ENCODE peak calls at places on chromosomes 12 and 14, in eight cellular contexts. P, Y, R, H, C, E, J and U are unnamed samples.

GRCh38 chr14:101075801-101076413 is 172.4 kb upstream of the RTL1 start:
- DNase-seq in P (no peak), Y (no peak), R (no peak), H (no peak), C (peak), E (no peak), J (no peak), U (no peak)

GRCh38 chr14:100762901-100763300 is 36.2 kb downstream of the DLK1 start:
- DNase-seq in P (peak), Y (no peak), R (no peak), H (no peak), C (no peak), E (no peak), J (no peak), U (no peak)

GRCh38 chr14:58547649-58548048 is 90.1 kb upstream of the DACT1 start:
- DNase-seq in P (no peak), Y (no peak), R (no peak), H (no peak), C (no peak), E (no peak), J (no peak), U (no peak)

GRCh38 chr12:92208613-92209121 is 63.0 kb upstream of the BTG1 start:
- DNase-seq in P (no peak), Y (no peak), R (peak), H (peak), C (no peak), E (peak), J (no peak), U (peak)

GRCh38 chr14:59691266-59691665 is 114.7 kb upstream of the CCDC175 start:
- DNase-seq in P (no peak), Y (no peak), R (no peak), H (no peak), C (no peak), E (no peak), J (no peak), U (no peak)

GRCh38 chr14:31096255-31096654 is 70.1 kb upstream of the STRN3 start:
- DNase-seq in P (no peak), Y (peak), R (no peak), H (peak), C (no peak), E (no peak), J (no peak), U (peak)

GRCh38 chr12:76391461-76391860 is 43.2 kb upstream of the BBS10 start:
- DNase-seq in P (no peak), Y (no peak), R (no peak), H (no peak), C (no peak), E (no peak), J (no peak), U (no peak)

GRCh38 chr12:123223241-123223668 is 9.7 kb downstream of the MPHOSPH9 start:
- DNase-seq in P (no peak), Y (no peak), R (no peak), H (no peak), C (no peak), E (no peak), J (peak), U (no peak)

GRCh38 chr14:61119006-61119405 is 138.0 kb downstream of the SLC38A6 start:
- DNase-seq in P (no peak), Y (no peak), R (no peak), H (no peak), C (no peak), E (no peak), J (no peak), U (no peak)

GRCh38 chr12:57881035-57881973 is 34.8 kb upstream of the CTDSP2 start:
- DNase-seq in P (no peak), Y (no peak), R (no peak), H (peak), C (no peak), E (no peak), J (peak), U (no peak)

GRCh38 chr14:36683083-36683724 is 21.5 kb downstream of the PAX9 start:
- DNase-seq in P (no peak), Y (no peak), R (no peak), H (no peak), C (no peak), E (no peak), J (no peak), U (no peak)

GRCh38 chr12:76920182-76921014 is 41.6 kb upstream of the CSRP2 start:
- DNase-seq in P (no peak), Y (no peak), R (no peak), H (no peak), C (no peak), E (no peak), J (no peak), U (no peak)

GRCh38 chr12:119208626-119209061 is 29.9 kb downstream of the HSPB8 start:
- DNase-seq in P (peak), Y (no peak), R (no peak), H (peak), C (peak), E (peak), J (peak), U (no peak)

GRCh38 chr12:5500326-5500659 is 68.4 kb downstream of the NTF3 start:
- DNase-seq in P (peak), Y (no peak), R (no peak), H (no peak), C (no peak), E (no peak), J (no peak), U (no peak)

GRCh38 chr12:71556881-71557280 is 106.8 kb downstream of the ZFC3H1 start:
- DNase-seq in P (no peak), Y (peak), R (no peak), H (peak), C (no peak), E (peak), J (no peak), U (peak)

GRCh38 chr12:69553626-69554248 is 31.5 kb upstream of the CCT2 start:
- DNase-seq in P (no peak), Y (no peak), R (no peak), H (no peak), C (peak), E (no peak), J (no peak), U (no peak)

GRCh38 chr14:36515105-36515593 is 4.9 kb downstream of the NKX2-1 start:
- DNase-seq in P (no peak), Y (no peak), R (no peak), H (no peak), C (no peak), E (no peak), J (no peak), U (no peak)

GRCh38 chr12:1630827-1631591 is 2.0 kb downstream of the WNT5B start:
- DNase-seq in P (no peak), Y (no peak), R (no peak), H (peak), C (no peak), E (no peak), J (no peak), U (no peak)

GRCh38 chr12:96864335-96864734 is 42.7 kb upstream of the NEDD1 start:
- DNase-seq in P (no peak), Y (no peak), R (no peak), H (no peak), C (no peak), E (no peak), J (no peak), U (no peak)

GRCh38 chr14:99602054-99602787 is 1.8 kb downstream of the CCDC85C start:
- DNase-seq in P (no peak), Y (no peak), R (no peak), H (no peak), C (peak), E (peak), J (peak), U (no peak)

GRCh38 chr12:125683748-125684381 is 618.6 kb downstream of the AACS start:
- DNase-seq in P (no peak), Y (no peak), R (no peak), H (no peak), C (peak), E (peak), J (peak), U (no peak)

GRCh38 chr14:100679707-100680438 is 46.8 kb upstream of the DLK1 start:
- DNase-seq in P (no peak), Y (peak), R (no peak), H (peak), C (peak), E (no peak), J (no peak), U (peak)

GRCh38 chr12:1083888-1084262 is 92.9 kb downstream of the ERC1 start:
- DNase-seq in P (no peak), Y (peak), R (no peak), H (peak), C (no peak), E (peak), J (no peak), U (no peak)

GRCh38 chr12:75439048-75439447 is 41.5 kb upstream of the GLIPR1 start:
- DNase-seq in P (no peak), Y (no peak), R (no peak), H (no peak), C (no peak), E (no peak), J (no peak), U (no peak)

GRCh38 chr12:46667547-46667946 is 158.2 kb downstream of the SLC38A4 start:
- DNase-seq in P (no peak), Y (no peak), R (no peak), H (no peak), C (no peak), E (no peak), J (no peak), U (no peak)

GRCh38 chr14:91835920-91836843 is 31.2 kb downstream of the TC2N start:
- DNase-seq in P (peak), Y (no peak), R (no peak), H (no peak), C (peak), E (peak), J (peak), U (no peak)

GRCh38 chr14:91837076-91837475 is 30.3 kb downstream of the TC2N start:
- DNase-seq in P (no peak), Y (no peak), R (no peak), H (no peak), C (no peak), E (no peak), J (no peak), U (no peak)

GRCh38 chr14:91834571-91834970 is 32.8 kb downstream of the TC2N start:
- DNase-seq in P (no peak), Y (no peak), R (no peak), H (no peak), C (no peak), E (no peak), J (no peak), U (no peak)

GRCh38 chr14:91831337-91831736 is 36.0 kb downstream of the TC2N start:
- DNase-seq in P (no peak), Y (no peak), R (no peak), H (no peak), C (no peak), E (no peak), J (no peak), U (no peak)

DNA sequence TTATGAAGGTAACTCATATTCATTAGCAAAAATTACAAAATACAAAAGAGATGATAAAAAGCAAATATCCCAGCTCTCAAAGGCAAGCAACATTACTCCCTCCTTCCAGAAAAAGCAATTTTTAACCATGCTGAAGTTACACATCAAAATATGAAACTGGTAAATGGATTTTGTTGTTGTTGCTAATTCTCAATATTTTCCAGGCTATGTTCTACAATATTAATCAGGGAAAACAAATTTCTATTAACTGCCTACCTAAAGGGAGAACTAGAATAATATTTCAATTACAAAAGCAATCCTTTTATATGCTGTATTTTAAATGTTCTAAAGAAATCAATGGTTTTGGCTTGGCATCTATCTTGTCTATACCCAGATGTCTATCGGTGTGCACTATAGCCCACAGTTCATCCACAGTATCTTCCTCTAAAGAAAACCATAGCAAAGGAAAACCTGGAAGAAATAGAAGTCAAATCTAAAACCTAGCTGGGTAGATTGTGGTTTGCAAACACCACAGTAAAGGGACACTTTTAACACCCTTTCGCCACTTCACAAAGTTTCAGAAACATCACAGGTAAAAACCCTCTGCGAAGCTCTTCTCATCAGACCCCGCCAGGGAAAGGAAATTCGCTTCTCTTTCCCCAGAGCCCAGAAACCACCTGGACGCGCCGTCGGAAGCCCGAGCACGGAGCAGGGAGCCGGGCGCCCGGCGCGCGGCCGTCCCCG is 32.0 kb downstream of the TC2N start:
- DNase-seq in P (no peak), Y (no peak), R (no peak), H (no peak), C (no peak), E (no peak), J (peak), U (no peak)
- H3K4me3 ChIP-seq in P (peak), Y (no peak), R (no peak), H (no peak), C (peak), E (peak), J (peak), U (no peak)

GRCh38 chr12:40312196-40312595 is 87.4 kb downstream of the LRRK2 start:
- DNase-seq in P (no peak), Y (no peak), R (no peak), H (no peak), C (no peak), E (no peak), J (no peak), U (no peak)

GRCh38 chr12:40313928-40314327 is 89.1 kb downstream of the LRRK2 start:
- DNase-seq in P (no peak), Y (no peak), R (no peak), H (no peak), C (no peak), E (no peak), J (no peak), U (no peak)

GRCh38 chr12:40315375-40315774 is 90.6 kb downstream of the LRRK2 start:
- DNase-seq in P (no peak), Y (no peak), R (no peak), H (no peak), C (no peak), E (no peak), J (no peak), U (no peak)

GRCh38 chr12:40314927-40315326 is 90.1 kb downstream of the LRRK2 start:
- DNase-seq in P (no peak), Y (no peak), R (no peak), H (no peak), C (no peak), E (no peak), J (no peak), U (no peak)

DNA sequence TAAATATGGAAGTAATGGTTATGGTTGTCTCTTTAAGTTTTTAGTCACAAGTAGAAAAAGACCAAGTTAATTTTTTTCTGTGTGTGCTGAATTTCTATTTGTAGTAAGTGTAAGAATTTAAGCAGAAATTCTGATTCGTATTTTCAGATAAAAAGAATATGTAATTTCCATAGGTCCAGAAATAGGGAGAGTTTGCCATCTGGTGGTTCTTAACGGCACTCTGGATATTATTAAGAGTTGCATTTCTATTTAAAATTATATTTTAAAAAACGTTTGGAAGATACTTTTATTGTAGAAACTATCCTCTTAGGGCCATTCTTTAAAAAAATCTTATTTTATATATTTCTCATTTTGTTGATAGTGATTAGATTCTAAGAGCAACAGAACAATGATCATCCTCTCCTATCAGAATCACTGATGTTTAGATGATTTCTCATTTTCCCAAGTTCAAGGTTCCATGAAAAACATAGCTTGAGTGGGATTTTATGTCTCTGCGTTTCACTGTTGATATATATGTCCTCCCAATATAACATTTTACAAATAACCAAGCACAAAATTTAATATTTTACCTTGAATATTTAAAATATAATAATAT is 88.3 kb downstream of the LRRK2 start:
- DNase-seq in P (no peak), Y (no peak), R (peak), H (no peak), C (no peak), E (peak), J (no peak), U (no peak)
- TF ChIP-seq CTCF in P (no peak), Y (peak), R (peak), H (peak), C (no peak), E (peak), J (no peak), U (no peak)

GRCh38 chr12:110248096-110248447 is 33.0 kb upstream of the ATP2A2 start:
- DNase-seq in P (no peak), Y (no peak), R (no peak), H (no peak), C (no peak), E (no peak), J (no peak), U (no peak)
- H3K4me3 ChIP-seq in P (no peak), Y (no peak), R (no peak), H (no peak), C (no peak), E (peak), J (no peak), U (no peak)

GRCh38 chr14:65832431-65833253 is 420.1 kb downstream of the FUT8 start:
- DNase-seq in P (peak), Y (no peak), R (no peak), H (peak), C (no peak), E (no peak), J (no peak), U (no peak)
- TF ChIP-seq CTCF in P (no peak), Y (peak), R (peak), H (peak), C (no peak), E (peak), J (no peak), U (peak)

GRCh38 chr14:52267501-52268190 is at the start of gene PTGDR:
- DNase-seq in P (peak), Y (no peak), R (no peak), H (no peak), C (no peak), E (no peak), J (peak), U (no peak)
- H3K4me3 ChIP-seq in P (peak), Y (peak), R (no peak), H (peak), C (peak), E (no peak), J (peak), U (peak)

GRCh38 chr12:49014547-49014946 is 4.0 kb downstream of the PRKAG1 start:
- DNase-seq in P (no peak), Y (no peak), R (no peak), H (peak), C (no peak), E (peak), J (no peak), U (no peak)
- TF ChIP-seq CTCF in P (no peak), Y (peak), R (no peak), H (peak), C (no peak), E (peak), J (no peak), U (peak)

GRCh38 chr14:92650581-92651105 is 97.8 kb downstream of the LGMN start:
- DNase-seq in P (no peak), Y (no peak), R (no peak), H (no peak), C (no peak), E (no peak), J (no peak), U (no peak)
- H3K4me3 ChIP-seq in P (no peak), Y (no peak), R (no peak), H (no peak), C (no peak), E (no peak), J (no peak), U (no peak)